ENCODE peak calls at places on chromosome 3, in four cellular contexts. N is A549, W is GM12878, U is ovary. E is an unnamed sample.

GRCh38 chr3:177162742-177163141 is 34.5 kb downstream of the TBL1XR1 start:
- DNase-seq in W (no peak), U (no peak), N (no peak), E (no peak)

GRCh38 chr3:18546632-18547031 is 121.5 kb upstream of the SATB1 start:
- DNase-seq in U (no peak), N (no peak), W (no peak), E (no peak)

GRCh38 chr3:147540921-147541320 is 131.8 kb downstream of the ZIC1 start:
- DNase-seq in W (no peak), N (no peak), U (no peak), E (no peak)

GRCh38 chr3:126414961-126415660 is 20.4 kb downstream of the CFAP100 start:
- DNase-seq in N (no peak), U (no peak), W (no peak), E (no peak)

GRCh38 chr3:49794926-49795905 is 4.5 kb downstream of the CDHR4 start:
- DNase-seq in W (no peak), U (no peak), N (no peak), E (no peak)

GRCh38 chr3:184399410-184399809 is 19.6 kb downstream of the CHRD start:
- DNase-seq in N (no peak), W (no peak), U (no peak), E (peak; percentile 92)

GRCh38 chr3:65083240-65083639 is 395.4 kb upstream of the ADAMTS9 start:
- DNase-seq in W (no peak), N (no peak), U (no peak), E (no peak)

GRCh38 chr3:5197470-5198312 is 10.2 kb downstream of the EDEM1 start:
- DNase-seq in W (peak; percentile 83), U (no peak), N (no peak), E (no peak)

GRCh38 chr3:88263417-88264116 is 113.8 kb downstream of the C3orf38 start:
- DNase-seq in W (no peak), N (no peak), U (no peak), E (no peak)

GRCh38 chr3:32855350-32855953 is 37.7 kb downstream of the TRIM71 start:
- DNase-seq in W (no peak), N (no peak), U (no peak), E (no peak)

GRCh38 chr3:168828943-168829342 is 733.2 kb upstream of the GOLIM4 start:
- DNase-seq in W (no peak), N (no peak), U (no peak), E (no peak)

GRCh38 chr3:3578723-3579122 is 220.5 kb upstream of the LRRN1 start:
- DNase-seq in W (no peak), U (no peak), N (no peak), E (no peak)

GRCh38 chr3:64203216-64203615 is 22.1 kb downstream of the PRICKLE2 start:
- DNase-seq in W (no peak), N (no peak), U (no peak), E (no peak)

GRCh38 chr3:133413166-133414020 is 13.5 kb downstream of the BFSP2 start:
- DNase-seq in U (no peak), N (no peak), W (no peak), E (no peak)

GRCh38 chr3:64259646-64260045 is 34.4 kb upstream of the PRICKLE2 start:
- DNase-seq in W (no peak), U (no peak), N (no peak), E (no peak)

GRCh38 chr3:110504901-110505300 is 566.7 kb upstream of the NECTIN3 start:
- DNase-seq in U (no peak), N (no peak), W (no peak), E (no peak)

GRCh38 chr3:126914226-126914625 is 68.7 kb upstream of the PLXNA1 start:
- DNase-seq in U (no peak), W (no peak), N (no peak), E (no peak)

GRCh38 chr3:72745146-72745976 is 102.9 kb downstream of the SHQ1 start:
- DNase-seq in W (no peak), U (no peak), N (no peak), E (no peak)

GRCh38 chr3:52531636-52532516 is 1.8 kb downstream of the NT5DC2 start:
- DNase-seq in W (no peak), N (no peak), U (peak; percentile 37), E (peak; percentile 14)

GRCh38 chr3:140920029-140920428 is 21.6 kb upstream of the SLC25A36 start:
- DNase-seq in N (no peak), W (no peak), U (no peak), E (no peak)

GRCh38 chr3:46368569-46368968 is 2.2 kb upstream of the CCR5 start:
- DNase-seq in U (no peak), W (peak; percentile 70), N (no peak), E (no peak)

GRCh38 chr3:191198886-191199285 is at the start of gene OSTN:
- DNase-seq in N (no peak), W (no peak), U (no peak), E (no peak)

GRCh38 chr3:52221563-52222318 is 3.7 kb downstream of the TLR9 start:
- DNase-seq in N (no peak), U (peak; percentile 79), W (no peak), E (no peak)

GRCh38 chr3:175404026-175404425 is 544.9 kb downstream of the NAALADL2 start:
- DNase-seq in U (no peak), W (no peak), N (no peak), E (no peak)

DNA sequence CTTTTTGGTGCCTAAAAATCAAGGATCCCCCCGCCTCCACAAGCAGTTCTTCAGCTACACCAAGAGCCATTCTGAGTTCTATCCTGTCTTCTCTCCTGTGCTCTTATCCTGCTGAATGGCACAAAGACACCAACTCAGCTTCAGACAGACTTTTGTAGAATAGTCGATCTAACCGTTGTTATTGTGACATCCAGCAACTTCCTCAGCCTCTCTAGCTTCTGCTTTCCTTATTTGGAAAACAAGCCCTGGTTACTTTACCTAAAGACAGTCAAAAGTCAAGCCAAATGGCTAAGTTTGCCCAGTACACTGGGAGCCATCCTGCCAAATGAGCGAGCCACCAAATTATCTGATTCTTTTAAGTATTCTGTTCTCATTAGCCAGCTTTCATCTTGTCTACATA is 35.3 kb downstream of the LYZL4 start:
- DNase-seq in W (no peak), U (no peak), N (no peak), E (no peak)
- TF ChIP-seq POLR2A in W (no peak), U (no peak), N (no peak), E (no peak)

DNA sequence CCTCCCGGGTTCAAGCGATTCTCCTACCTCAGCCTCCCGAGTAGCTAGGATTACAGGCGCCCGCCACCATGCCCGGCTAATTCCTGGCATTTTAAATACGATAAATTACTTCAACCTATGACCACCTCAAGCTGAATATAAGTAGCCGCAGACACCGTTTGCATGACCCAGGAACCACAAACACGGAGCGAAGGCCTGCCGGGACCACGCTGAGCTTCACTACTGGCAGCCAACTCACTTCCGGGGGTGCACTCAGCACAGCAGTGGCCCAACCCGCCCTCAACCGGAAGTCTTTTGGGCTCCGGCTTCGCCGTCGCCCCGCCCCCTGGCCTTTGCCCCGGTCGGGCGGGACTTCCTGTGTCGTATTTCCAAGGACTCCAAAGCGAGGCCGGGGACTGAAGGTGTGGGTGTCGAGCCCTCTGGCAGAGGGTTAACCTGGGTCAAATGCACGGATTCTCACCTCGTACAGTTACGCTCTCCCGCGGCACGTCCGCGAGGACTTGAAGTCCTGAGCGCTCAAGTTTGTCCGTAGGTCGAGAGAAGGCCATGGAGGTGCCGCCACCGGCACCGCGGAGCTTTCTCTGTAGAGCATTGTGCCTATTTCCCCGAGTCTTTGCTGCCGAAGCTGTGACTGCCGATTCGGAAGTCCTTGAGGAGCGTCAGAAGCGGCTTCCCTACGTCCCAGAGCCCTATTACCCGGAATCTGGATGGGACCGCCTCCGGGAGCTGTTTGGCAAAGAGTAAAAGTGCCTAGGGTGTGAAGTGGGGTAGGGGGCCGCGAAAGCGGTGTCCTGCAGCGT is at the start of gene TIMMDC1:
- DNase-seq in U (peak; percentile 97), N (peak; percentile 98), W (peak; percentile 83), E (peak; percentile 94)
- TF ChIP-seq POLR2A in U (peak; percentile 74), N (peak; percentile 82), W (peak; percentile 96), E (peak; percentile 81)

GRCh38 chr3:153162513-153163348 is 705 bp downstream of the RAP2B start:
- DNase-seq in N (no peak), U (peak; percentile 59), W (no peak), E (no peak)

GRCh38 chr3:153161714-153162512 is at the start of gene RAP2B:
- DNase-seq in N (peak; percentile 90), W (peak; percentile 50), U (peak; percentile 97), E (peak; percentile 77)

GRCh38 chr3:153159771-153160397 is 2.1 kb upstream of the RAP2B start:
- DNase-seq in W (no peak), N (no peak), U (peak; percentile 31), E (no peak)

GRCh38 chr3:153160451-153161137 is 1.4 kb upstream of the RAP2B start:
- DNase-seq in N (peak; percentile 87), U (peak; percentile 81), W (peak; percentile 85), E (peak; percentile 83)

GRCh38 chr3:153161138-153161713 is 800 bp upstream of the RAP2B start:
- DNase-seq in N (peak; percentile 99), U (peak; percentile 90), W (peak; percentile 96), E (peak; percentile 92)
- TF ChIP-seq POLR2A in N (peak; percentile 17), U (peak; percentile 13), W (no peak), E (peak; percentile 20)

GRCh38 chr3:194139977-194140351 is 4.0 kb downstream of the HES1 start:
- DNase-seq in U (no peak), W (no peak), N (no peak), E (no peak)

GRCh38 chr3:194141415-194142155 is 5.6 kb downstream of the HES1 start:
- DNase-seq in N (peak; percentile 66), U (peak; percentile 93), W (no peak), E (peak; percentile 99)

GRCh38 chr3:194139085-194139976 is 3.4 kb downstream of the HES1 start:
- DNase-seq in W (no peak), N (no peak), U (peak; percentile 59), E (no peak)

GRCh38 chr3:194142156-194142910 is 6.4 kb downstream of the HES1 start:
- DNase-seq in U (peak; percentile 49), N (no peak), W (no peak), E (no peak)

GRCh38 chr3:194140520-194141414 is 4.8 kb downstream of the HES1 start:
- DNase-seq in U (peak; percentile 80), N (no peak), W (no peak), E (peak; percentile 92)
- TF ChIP-seq POLR2A in U (no peak), N (no peak), W (peak; percentile 48), E (peak; percentile 41)

DNA sequence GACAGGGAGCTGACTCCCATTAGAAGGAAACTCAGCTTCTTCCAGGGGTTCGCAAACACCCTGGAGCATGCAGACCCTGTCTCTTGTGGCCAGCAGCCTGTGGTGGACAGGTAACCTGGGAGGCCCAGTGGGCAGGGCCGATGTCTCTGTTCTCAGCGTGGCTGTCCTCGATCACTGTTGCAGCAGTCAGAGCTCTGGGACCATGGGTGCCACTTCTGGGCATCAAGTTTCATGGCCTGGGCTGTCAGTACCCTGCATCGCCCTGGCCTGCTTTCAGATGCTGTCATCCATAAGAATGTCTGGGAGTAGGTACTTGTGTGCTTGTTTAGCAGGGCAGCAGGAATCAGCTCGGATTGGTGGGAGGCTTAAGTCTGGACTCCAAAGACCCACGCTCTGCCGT is 54.4 kb downstream of the SLC6A6 start:
- DNase-seq in U (no peak), W (no peak), N (no peak), E (no peak)
- TF ChIP-seq POLR2A in U (no peak), W (no peak), N (no peak), E (no peak)

GRCh38 chr3:129599607-129600006 is 6.9 kb downstream of the PLXND1 start:
- DNase-seq in W (no peak), U (no peak), N (no peak), E (peak; percentile 98)
- TF ChIP-seq POLR2A in W (no peak), U (no peak), N (no peak), E (no peak)

GRCh38 chr3:188153498-188153948 is 434 bp upstream of the LPP start:
- DNase-seq in W (no peak), U (peak; percentile 84), N (peak; percentile 84), E (peak; percentile 93)
- TF ChIP-seq POLR2A in W (no peak), U (no peak), N (peak; percentile 24), E (peak; percentile 30)